ENCODE peak calls at places on chromosomes 12 and 14, in five cellular contexts. U is HepG2, Y is GM12878, Z is H1, D is K562. M is an unnamed sample.

GRCh38 chr12:50088577-50089335 is 3.6 kb downstream of the SMARCD1 start:
- DNase-seq in U (peak), Y (peak), Z (no peak), D (peak), M (peak)

GRCh38 chr14:89912667-89913211 is 41.8 kb downstream of the EFCAB11 start:
- DNase-seq in U (peak), Y (no peak), Z (no peak), D (no peak), M (no peak)

GRCh38 chr14:105119410-105120025 is 49.1 kb downstream of the JAG2 start:
- DNase-seq in U (no peak), Y (no peak), Z (no peak), D (no peak), M (no peak)

GRCh38 chr14:105255021-105255507 is 6.7 kb downstream of the BTBD6 start:
- DNase-seq in U (no peak), Y (no peak), Z (no peak), D (no peak), M (no peak)

GRCh38 chr12:50862316-50862715 is 19.6 kb downstream of the TMPRSS12 start:
- DNase-seq in U (no peak), Y (no peak), Z (no peak), D (no peak), M (no peak)

GRCh38 chr12:121796855-121797751 is 3.6 kb upstream of the RHOF start:
- DNase-seq in U (peak), Y (no peak), Z (peak), D (peak), M (peak)

GRCh38 chr14:58637040-58637390 is 747 bp upstream of the DACT1 start:
- DNase-seq in U (no peak), Y (no peak), Z (no peak), D (no peak), M (no peak)

GRCh38 chr12:106214576-106214975 is 33.2 kb downstream of the CKAP4 start:
- DNase-seq in U (no peak), Y (no peak), Z (no peak), D (no peak), M (no peak)

GRCh38 chr12:70830221-70831061 is 90.1 kb downstream of the PTPRR start:
- DNase-seq in U (no peak), Y (no peak), Z (no peak), D (no peak), M (no peak)

GRCh38 chr12:64631197-64631596 is 20.9 kb downstream of the RASSF3 start:
- DNase-seq in U (no peak), Y (no peak), Z (no peak), D (no peak), M (no peak)

GRCh38 chr14:71988954-71989353 is 56.7 kb downstream of the RGS6 start:
- DNase-seq in U (no peak), Y (no peak), Z (no peak), D (no peak), M (no peak)

GRCh38 chr14:61418749-61419148 is 97.4 kb downstream of the PRKCH start:
- DNase-seq in U (no peak), Y (no peak), Z (no peak), D (peak), M (no peak)

GRCh38 chr12:127570793-127571360 is 696.1 kb upstream of the TMEM132C start:
- DNase-seq in U (no peak), Y (no peak), Z (no peak), D (no peak), M (no peak)

GRCh38 chr12:117118838-117119591 is 19.8 kb upstream of the TESC start:
- DNase-seq in U (peak), Y (no peak), Z (no peak), D (no peak), M (no peak)

GRCh38 chr12:106442575-106442974 is 85.0 kb downstream of the POLR3B start:
- DNase-seq in U (no peak), Y (no peak), Z (no peak), D (no peak), M (no peak)

GRCh38 chr14:99590746-99591555 is 13.1 kb downstream of the CCDC85C start:
- DNase-seq in U (no peak), Y (no peak), Z (no peak), D (no peak), M (no peak)

GRCh38 chr14:73754911-73755360 is 40.8 kb upstream of the PNMA1 start:
- DNase-seq in U (no peak), Y (no peak), Z (no peak), D (no peak), M (no peak)

GRCh38 chr14:106277503-106277902 is 751.1 kb downstream of the TMEM121 start:
- DNase-seq in U (peak), Y (no peak), Z (no peak), D (peak), M (no peak)

GRCh38 chr12:6295187-6295811 is 15.2 kb upstream of the PLEKHG6 start:
- DNase-seq in U (peak), Y (no peak), Z (no peak), D (peak), M (peak)

GRCh38 chr12:132285991-132286681 is 43.3 kb downstream of the GALNT9 start:
- DNase-seq in U (peak), Y (no peak), Z (no peak), D (no peak), M (no peak)

GRCh38 chr14:99266181-99267178 is 5.5 kb downstream of the BCL11B start:
- DNase-seq in U (peak), Y (no peak), Z (no peak), D (peak), M (peak)

GRCh38 chr14:85191986-85192385 is 338.0 kb upstream of the FLRT2 start:
- DNase-seq in U (no peak), Y (no peak), Z (no peak), D (no peak), M (no peak)
- TF ChIP-seq CEBPB in U (no peak), Y (no peak), Z (no peak), D (no peak), M (no peak)

GRCh38 chr12:28770329-28770728 is 378.7 kb upstream of the FAR2 start:
- DNase-seq in U (no peak), Y (no peak), Z (no peak), D (no peak), M (no peak)

GRCh38 chr12:28775556-28775955 is 373.5 kb upstream of the FAR2 start:
- DNase-seq in U (no peak), Y (no peak), Z (no peak), D (no peak), M (no peak)

GRCh38 chr12:28776913-28777312 is 372.2 kb upstream of the FAR2 start:
- DNase-seq in U (no peak), Y (no peak), Z (no peak), D (no peak), M (no peak)

GRCh38 chr12:28767836-28768348 is 381.2 kb upstream of the FAR2 start:
- DNase-seq in U (no peak), Y (no peak), Z (no peak), D (no peak), M (no peak)

DNA sequence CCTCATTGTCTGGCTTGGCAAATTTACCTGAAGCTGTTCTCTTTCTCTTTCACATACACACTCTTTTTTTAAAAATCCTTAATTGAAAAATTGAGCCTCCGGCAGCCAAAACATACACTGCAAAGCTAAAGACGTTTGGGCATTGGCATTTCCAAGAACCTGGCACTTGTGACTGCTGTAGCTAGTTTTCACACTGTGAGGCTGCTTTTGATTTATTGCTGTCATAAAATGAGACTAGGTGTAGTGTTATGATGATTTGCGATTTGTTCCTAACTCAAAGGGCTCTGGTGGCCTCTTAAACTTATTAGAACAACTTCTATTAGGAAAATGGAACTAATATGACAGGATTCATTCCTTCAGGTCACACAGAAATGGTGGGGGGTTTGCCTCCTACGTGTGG is 377.1 kb upstream of the FAR2 start:
- DNase-seq in U (no peak), Y (no peak), Z (no peak), D (no peak), M (no peak)
- H2AFZ ChIP-seq in U (no peak), Y (no peak), Z (no peak), D (no peak), M (no peak)

GRCh38 chr14:69027242-69027913 is 48.3 kb upstream of the ACTN1 start:
- DNase-seq in U (no peak), Y (no peak), Z (no peak), D (no peak), M (no peak)
- TF ChIP-seq ZNF274 in U (no peak), Y (no peak), Z (no peak), D (no peak), M (no peak)

GRCh38 chr12:91944637-91945036 is 201.0 kb downstream of the BTG1 start:
- DNase-seq in U (no peak), Y (no peak), Z (no peak), D (no peak), M (no peak)

GRCh38 chr12:91947459-91947858 is 198.2 kb downstream of the BTG1 start:
- DNase-seq in U (no peak), Y (no peak), Z (no peak), D (no peak), M (no peak)

GRCh38 chr12:91951571-91951970 is 194.1 kb downstream of the BTG1 start:
- DNase-seq in U (no peak), Y (no peak), Z (no peak), D (no peak), M (no peak)

GRCh38 chr12:91952916-91953315 is 192.7 kb downstream of the BTG1 start:
- DNase-seq in U (no peak), Y (no peak), Z (no peak), D (no peak), M (no peak)

DNA sequence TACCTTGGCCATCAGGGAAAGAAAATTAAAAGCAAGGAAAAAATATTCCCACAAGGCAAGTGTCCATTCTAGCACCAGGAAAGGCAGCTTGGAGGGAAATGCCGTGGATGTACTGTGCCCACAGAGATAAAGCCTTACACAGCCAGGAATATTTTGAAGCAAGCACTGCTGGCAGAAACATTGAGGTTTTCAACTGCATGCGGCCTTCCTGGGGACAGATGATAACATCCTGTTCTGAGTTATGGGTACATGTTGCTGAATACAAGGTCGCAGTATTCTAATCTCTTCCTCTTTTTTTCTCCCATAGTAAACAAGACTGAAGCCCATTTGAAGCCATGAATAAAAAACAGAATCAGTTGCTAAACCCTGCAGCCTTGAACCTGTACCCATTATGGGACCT is 197.1 kb downstream of the BTG1 start:
- DNase-seq in U (no peak), Y (no peak), Z (no peak), D (peak), M (no peak)
- TF ChIP-seq CEBPB in U (no peak), Y (no peak), Z (no peak), D (no peak), M (no peak)

DNA sequence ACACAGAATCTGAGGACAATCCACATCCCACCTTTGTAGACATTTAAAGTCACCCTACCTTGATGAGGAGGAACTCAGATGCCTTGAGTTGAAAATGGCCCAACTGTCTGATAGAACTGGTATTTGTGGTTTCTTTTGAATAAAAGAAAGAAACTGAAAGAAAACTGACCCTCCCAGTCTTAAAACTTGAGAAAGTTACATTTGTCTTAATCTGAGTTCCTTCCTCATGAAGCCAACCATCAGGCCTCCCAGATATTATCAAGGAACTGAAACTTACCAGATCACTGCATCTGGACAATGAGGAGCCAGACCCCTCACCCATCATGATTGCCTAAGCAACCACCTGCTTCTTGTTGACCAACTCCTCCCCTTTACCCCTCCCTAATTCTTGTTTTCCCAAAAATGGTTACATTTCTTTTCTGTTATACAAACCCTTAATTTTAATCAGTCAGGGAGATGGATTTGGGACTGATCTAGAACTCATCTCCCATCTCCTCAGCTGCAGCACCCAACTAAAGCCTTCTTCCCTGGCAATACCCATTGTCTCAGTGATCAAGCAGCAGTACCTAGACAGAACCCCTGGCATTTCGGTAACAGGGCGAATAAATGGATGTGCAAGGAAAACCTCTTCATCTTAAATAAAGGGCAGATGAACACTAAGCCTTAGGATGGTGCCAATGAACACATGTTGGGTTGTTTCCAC is 72.0 kb upstream of the RESF1 start:
- DNase-seq in U (no peak), Y (no peak), Z (no peak), D (no peak), M (no peak)
- H2AFZ ChIP-seq in U (no peak), Y (no peak), Z (no peak), D (no peak), M (no peak)

DNA sequence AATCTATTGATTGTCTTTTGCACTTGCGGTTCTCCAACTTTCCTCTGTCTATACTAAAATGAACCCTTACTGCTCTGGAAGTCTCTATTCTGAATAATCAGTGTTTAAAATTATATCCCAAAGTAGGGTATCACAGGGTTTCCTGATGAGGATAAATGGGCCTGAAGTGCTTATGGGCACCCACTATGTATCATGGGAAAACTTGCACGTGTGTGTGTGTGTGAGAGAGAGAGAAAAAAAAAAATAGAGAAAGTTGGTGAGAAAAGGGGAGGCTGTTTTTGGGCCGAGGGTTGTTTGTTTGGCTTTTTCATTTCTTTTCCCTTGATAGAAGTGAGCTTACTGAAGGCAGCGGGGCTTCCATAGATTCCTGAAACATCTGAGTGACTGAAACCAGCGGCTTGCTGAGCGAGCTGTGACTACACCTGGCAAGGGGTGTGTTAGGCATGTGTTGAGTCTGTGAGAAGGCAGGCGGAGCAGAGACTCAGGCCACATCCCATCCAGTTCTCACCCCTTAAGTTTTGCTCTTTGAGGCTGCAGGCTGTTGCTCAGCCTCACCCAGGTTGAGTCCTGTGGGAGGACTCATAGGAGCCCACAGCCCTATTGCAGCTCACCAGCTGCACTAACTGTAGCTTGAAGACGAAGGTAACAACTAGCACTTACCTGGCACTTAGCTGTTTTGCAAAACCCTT is 17.2 kb downstream of the PPFIBP1 start:
- DNase-seq in U (no peak), Y (no peak), Z (no peak), D (no peak), M (no peak)
- TF ChIP-seq ZNF274 in U (no peak), Y (no peak), Z (no peak), D (no peak), M (no peak)

GRCh38 chr12:56896082-56896481 is 38.1 kb downstream of the SDR9C7 start:
- DNase-seq in U (no peak), Y (no peak), Z (no peak), D (no peak), M (no peak)

GRCh38 chr12:56903374-56903773 is 30.8 kb downstream of the SDR9C7 start:
- DNase-seq in U (no peak), Y (no peak), Z (no peak), D (no peak), M (no peak)

GRCh38 chr12:56898938-56899337 is 35.3 kb downstream of the SDR9C7 start:
- DNase-seq in U (no peak), Y (no peak), Z (no peak), D (no peak), M (no peak)

GRCh38 chr12:56897844-56898341 is 36.3 kb downstream of the SDR9C7 start:
- DNase-seq in U (no peak), Y (no peak), Z (no peak), D (peak), M (no peak)

DNA sequence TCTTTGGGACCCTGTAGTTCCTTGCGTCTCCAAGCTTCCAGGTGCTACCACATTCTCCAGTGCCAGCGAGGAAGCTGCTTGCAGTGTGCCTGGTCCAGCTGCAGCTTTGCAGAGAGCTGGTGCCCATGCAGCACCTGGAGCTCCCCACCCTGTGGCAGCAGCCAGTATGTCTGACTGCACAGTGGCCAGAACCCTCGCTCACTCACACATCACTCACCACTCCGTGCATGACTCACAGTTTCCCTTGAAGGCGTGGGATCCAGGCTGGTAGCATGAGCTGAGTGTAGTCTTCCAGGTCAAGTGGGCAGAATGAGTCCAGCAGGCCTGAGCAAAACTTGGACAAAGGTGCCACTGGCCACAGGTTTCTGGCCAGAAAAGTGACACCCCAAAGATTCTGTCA is 33.6 kb downstream of the SDR9C7 start:
- DNase-seq in U (no peak), Y (no peak), Z (no peak), D (peak), M (peak)
- TF ChIP-seq CEBPB in U (no peak), Y (no peak), Z (no peak), D (no peak), M (no peak)

M was measured in HCT116.